ENCODE peak calls at places on chromosomes 16 and 17, in five cellular contexts. J, R, U, H and A are unnamed samples.
A peak's percentile ranks its signal among the peaks of the same experiment; 100 is the strongest.

GRCh38 chr16:73213761-73214480 is 166.0 kb upstream of the ZFHX3 start:
- DNase-seq in J (no peak), R (no peak), U (no peak), H (no peak), A (no peak)

GRCh38 chr16:27685802-27686201 is 135.9 kb downstream of the KATNIP start:
- DNase-seq in J (no peak), R (no peak), U (no peak), H (no peak), A (no peak)

GRCh38 chr16:1347962-1348361 is 3.7 kb downstream of the TSR3 start:
- DNase-seq in J (no peak), R (no peak), U (no peak), H (no peak), A (no peak)

GRCh38 chr17:1730345-1731193 is 6.1 kb downstream of the WDR81 start:
- DNase-seq in J (no peak), R (peak; percentile 61), U (no peak), H (no peak), A (peak; percentile 96)

GRCh38 chr17:76240461-76241204 is at the start of gene RNF157:
- DNase-seq in J (peak; percentile 84), R (peak; percentile 66), U (no peak), H (no peak), A (peak; percentile 74)

GRCh38 chr17:79529661-79530081 is 81.2 kb downstream of the RBFOX3 start:
- DNase-seq in J (no peak), R (no peak), U (no peak), H (no peak), A (no peak)

GRCh38 chr17:78117027-78117981 is 11.3 kb downstream of the TMC6 start:
- DNase-seq in J (peak; percentile 57), R (peak; percentile 60), U (peak; percentile 54), H (no peak), A (no peak)

GRCh38 chr16:85872666-85873561 is 26.0 kb upstream of the IRF8 start:
- DNase-seq in J (no peak), R (no peak), U (no peak), H (no peak), A (peak; percentile 34)

GRCh38 chr16:64589836-64590235 is 532.0 kb downstream of the CDH11 start:
- DNase-seq in J (no peak), R (no peak), U (no peak), H (no peak), A (no peak)

GRCh38 chr16:59543641-59544040 is 809.5 kb upstream of the GOT2 start:
- DNase-seq in J (no peak), R (no peak), U (no peak), H (no peak), A (no peak)

GRCh38 chr16:54080524-54081008 is 206.0 kb downstream of the IRX3 start:
- DNase-seq in J (no peak), R (peak; percentile 35), U (no peak), H (no peak), A (no peak)

GRCh38 chr17:83076930-83077329 is 2.5 kb upstream of the METRNL start:
- DNase-seq in J (peak; percentile 78), R (no peak), U (no peak), H (no peak), A (no peak)

GRCh38 chr16:990516-991291 is 9.1 kb downstream of the SOX8 start:
- DNase-seq in J (no peak), R (no peak), U (no peak), H (no peak), A (no peak)

GRCh38 chr16:26269663-26270062 is 577.9 kb downstream of the HS3ST4 start:
- DNase-seq in J (no peak), R (no peak), U (peak; percentile 2), H (no peak), A (no peak)

GRCh38 chr17:18951941-18952842 is at the start of gene SLC5A10:
- DNase-seq in J (peak; percentile 46), R (no peak), U (no peak), H (no peak), A (no peak)

GRCh38 chr16:85777583-85778310 is 21.6 kb downstream of the EMC8 start:
- DNase-seq in J (no peak), R (no peak), U (no peak), H (no peak), A (no peak)

GRCh38 chr16:85523602-85524364 is 89.3 kb upstream of the GSE1 start:
- DNase-seq in J (peak; percentile 78), R (peak; percentile 74), U (no peak), H (no peak), A (no peak)

GRCh38 chr17:71111945-71112344 is 942.6 kb downstream of the KCNJ2 start:
- DNase-seq in J (no peak), R (no peak), U (no peak), H (no peak), A (no peak)

GRCh38 chr16:85563515-85564276 is 49.4 kb upstream of the GSE1 start:
- DNase-seq in J (peak; percentile 43), R (peak; percentile 85), U (no peak), H (no peak), A (no peak)

GRCh38 chr17:66963521-66964082 is 905 bp upstream of the CACNG4 start:
- DNase-seq in J (peak; percentile 52), R (no peak), U (no peak), H (no peak), A (no peak)
- H3K4me3 ChIP-seq in J (peak overlapping the region; percentile 66), R (no peak overlapping the region), U (no peak overlapping the region), H (no peak overlapping the region), A (no peak overlapping the region)

GRCh38 chr16:89621698-89622409 is 8.4 kb downstream of the DPEP1 start:
- DNase-seq in J (no peak), R (no peak), U (no peak), H (no peak), A (no peak)
- H3K4me3 ChIP-seq in J (no peak overlapping the region), R (no peak overlapping the region), U (no peak overlapping the region), H (no peak overlapping the region), A (no peak overlapping the region)

GRCh38 chr16:89446975-89447293 is 43.4 kb downstream of the ANKRD11 start:
- DNase-seq in J (no peak), R (no peak), U (no peak), H (no peak), A (no peak)
- H3K4me3 ChIP-seq in J (no peak overlapping the region), R (no peak overlapping the region), U (no peak overlapping the region), H (no peak overlapping the region), A (no peak overlapping the region)

GRCh38 chr17:63698886-63699637 is 863 bp downstream of the LIMD2 start:
- DNase-seq in J (no peak), R (peak; percentile 64), U (peak; percentile 95), H (no peak), A (no peak)
- H3K4me3 ChIP-seq in J (peak overlapping the region; percentile 59), R (peak overlapping the region; percentile 71), U (peak overlapping the region; percentile 89), H (peak overlapping the region; percentile 78), A (peak overlapping the region; percentile 51)

GRCh38 chr17:4184811-4185210 is 41.8 kb downstream of the CYB5D2 start:
- DNase-seq in J (no peak), R (no peak), U (no peak), H (no peak), A (no peak)

GRCh38 chr17:4185656-4186055 is 42.7 kb downstream of the CYB5D2 start:
- DNase-seq in J (no peak), R (no peak), U (no peak), H (no peak), A (no peak)

GRCh38 chr17:4188076-4188475 is 45.1 kb downstream of the CYB5D2 start:
- DNase-seq in J (no peak), R (no peak), U (no peak), H (no peak), A (peak; percentile 29)

GRCh38 chr17:4187076-4187475 is 44.1 kb downstream of the CYB5D2 start:
- DNase-seq in J (no peak), R (no peak), U (no peak), H (no peak), A (no peak)

GRCh38 chr17:4186244-4186920 is 43.4 kb downstream of the CYB5D2 start:
- DNase-seq in J (no peak), R (no peak), U (no peak), H (no peak), A (no peak)
- H3K4me3 ChIP-seq in J (no peak overlapping the region), R (no peak overlapping the region), U (no peak overlapping the region), H (no peak overlapping the region), A (no peak overlapping the region)